ENCODE peak calls at places on chromosomes 13 and 19, in four cellular contexts. M, A, K and J are unnamed samples.

GRCh38 chr19:41960973-41961372 is 1.9 kb upstream of the RABAC1 start:
- DNase-seq in M (no peak), A (no peak), K (no peak), J (no peak)

GRCh38 chr19:46967578-46968018 is 52.0 kb upstream of the NPAS1 start:
- DNase-seq in M (no peak), A (no peak), K (no peak), J (no peak)

GRCh38 chr13:102017248-102017647 is 384.6 kb downstream of the FGF14 start:
- DNase-seq in M (no peak), A (no peak), K (no peak), J (no peak)

GRCh38 chr19:10808937-10809655 is 26.9 kb downstream of the TMED1 start:
- DNase-seq in M (no peak), A (peak; percentile 21), K (no peak), J (peak; percentile 84)

GRCh38 chr19:29501816-29502580 is 23.8 kb upstream of the VSTM2B start:
- DNase-seq in M (no peak), A (no peak), K (no peak), J (no peak)

GRCh38 chr19:50300814-50301606 is 28.2 kb downstream of the KCNC3 start:
- DNase-seq in M (no peak), A (peak; percentile 79), K (peak; percentile 33), J (peak; percentile 77)

GRCh38 chr19:52734340-52734892 is 428 bp downstream of the ZNF611 start:
- DNase-seq in M (no peak), A (no peak), K (no peak), J (no peak)

GRCh38 chr19:17627161-17627560 is 61.0 kb downstream of the UNC13A start:
- DNase-seq in M (no peak), A (no peak), K (no peak), J (no peak)

GRCh38 chr19:58394821-58395219 is 636 bp upstream of the RNF225 start:
- DNase-seq in M (peak; percentile 52), A (no peak), K (no peak), J (peak; percentile 36)

GRCh38 chr19:6481541-6482342 is at the start of gene DENND1C:
- DNase-seq in M (peak; percentile 65), A (no peak), K (no peak), J (no peak)

GRCh38 chr19:38841787-38842438 is 7.9 kb downstream of the HNRNPL start:
- DNase-seq in M (no peak), A (no peak), K (no peak), J (no peak)

GRCh38 chr13:48532146-48532472 is 771 bp downstream of the RCBTB2 start:
- DNase-seq in M (no peak), A (peak; percentile 52), K (peak; percentile 13), J (no peak)

GRCh38 chr19:4083677-4084546 is 17.2 kb upstream of the ZBTB7A start:
- DNase-seq in M (no peak), A (no peak), K (no peak), J (no peak)

GRCh38 chr19:16335226-16335625 is 10.6 kb downstream of the KLF2 start:
- DNase-seq in M (no peak), A (no peak), K (no peak), J (no peak)

GRCh38 chr19:18300930-18301717 is 19.7 kb upstream of the JUND start:
- DNase-seq in M (no peak), A (peak; percentile 62), K (no peak), J (no peak)

GRCh38 chr13:75285310-75285709 is 196.7 kb downstream of the TBC1D4 start:
- DNase-seq in M (no peak), A (no peak), K (no peak), J (no peak)

DNA sequence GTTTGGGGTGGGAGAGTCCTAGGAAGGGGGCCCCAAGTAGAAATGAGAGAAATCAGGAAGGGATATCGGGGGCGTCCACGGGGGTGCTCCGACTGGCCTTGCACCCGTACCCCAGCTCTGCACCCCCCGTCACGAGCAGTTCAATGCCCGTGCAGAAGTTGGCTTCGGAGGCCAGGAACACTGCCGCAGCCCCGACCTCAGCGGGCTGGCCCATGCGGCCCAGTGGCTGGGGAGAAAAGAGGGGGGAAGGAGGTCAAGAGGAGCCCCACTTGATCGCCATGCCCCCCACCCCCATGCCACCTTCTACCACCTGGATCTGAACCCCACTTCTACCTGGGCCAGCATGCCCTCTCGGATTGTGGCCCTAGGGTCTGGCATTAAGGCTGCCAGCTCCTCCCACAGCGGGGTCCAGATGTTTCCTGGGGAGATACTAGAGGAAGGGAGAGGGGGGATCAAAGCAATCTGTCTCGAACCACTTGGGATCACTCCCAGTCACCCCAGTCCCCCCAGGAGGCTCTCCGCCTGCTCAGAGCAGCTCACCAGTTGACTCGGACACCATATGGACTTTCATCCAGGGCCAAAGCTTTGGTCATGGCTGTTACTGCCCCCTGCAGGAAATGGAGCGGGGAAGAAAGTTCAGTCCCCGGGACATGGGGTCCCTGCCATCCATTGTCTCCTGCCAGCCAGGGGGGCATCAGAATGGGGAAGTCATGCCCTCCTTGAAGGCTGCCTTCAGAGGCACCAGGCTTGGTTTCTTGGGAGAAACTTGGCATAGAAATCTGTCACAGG is 2.5 kb upstream of the BCAT2 start:
- DNase-seq in M (peak; percentile 69), A (no peak), K (no peak), J (no peak)
- TF ChIP-seq CTCF in M (peak; percentile 50), A (no peak), K (peak; percentile 24), J (no peak)

GRCh38 chr19:56383826-56384605 is 9.3 kb downstream of the ZNF582 start:
- DNase-seq in M (no peak), A (peak; percentile 22), K (no peak), J (peak; percentile 92)
- H3K4me3 ChIP-seq in M (no peak overlapping the region), A (no peak overlapping the region), K (no peak overlapping the region), J (no peak overlapping the region)

GRCh38 chr19:48085904-48086864 is 24.4 kb downstream of the PLA2G4C start:
- DNase-seq in M (peak; percentile 67), A (no peak), K (no peak), J (no peak)
- H3K27me3 ChIP-seq in M (no peaks in the 10 kb centered on the region), A (peaks cover 5% of the 10 kb centered on the region), K (peaks cover 6% of the 10 kb centered on the region), J (no peaks in the 10 kb centered on the region)

GRCh38 chr13:30934381-30934780 is 1.9 kb downstream of the TEX26 start:
- DNase-seq in M (no peak), A (peak; percentile 14), K (no peak), J (peak; percentile 16)
- TF ChIP-seq CTCF in M (peak; percentile 61), A (peak; percentile 17), K (peak; percentile 38), J (no peak)

GRCh38 chr19:1871140-1871597 is 7.8 kb upstream of the KLF16 start:
- DNase-seq in M (no peak), A (no peak), K (no peak), J (no peak)

GRCh38 chr19:1871630-1872029 is 8.3 kb upstream of the KLF16 start:
- DNase-seq in M (no peak), A (no peak), K (no peak), J (no peak)

GRCh38 chr19:1873524-1874473 is 10.4 kb upstream of the KLF16 start:
- DNase-seq in M (no peak), A (no peak), K (no peak), J (no peak)

GRCh38 chr19:1874554-1875185 is 10.6 kb downstream of the ABHD17A start:
- DNase-seq in M (no peak), A (no peak), K (no peak), J (no peak)

DNA sequence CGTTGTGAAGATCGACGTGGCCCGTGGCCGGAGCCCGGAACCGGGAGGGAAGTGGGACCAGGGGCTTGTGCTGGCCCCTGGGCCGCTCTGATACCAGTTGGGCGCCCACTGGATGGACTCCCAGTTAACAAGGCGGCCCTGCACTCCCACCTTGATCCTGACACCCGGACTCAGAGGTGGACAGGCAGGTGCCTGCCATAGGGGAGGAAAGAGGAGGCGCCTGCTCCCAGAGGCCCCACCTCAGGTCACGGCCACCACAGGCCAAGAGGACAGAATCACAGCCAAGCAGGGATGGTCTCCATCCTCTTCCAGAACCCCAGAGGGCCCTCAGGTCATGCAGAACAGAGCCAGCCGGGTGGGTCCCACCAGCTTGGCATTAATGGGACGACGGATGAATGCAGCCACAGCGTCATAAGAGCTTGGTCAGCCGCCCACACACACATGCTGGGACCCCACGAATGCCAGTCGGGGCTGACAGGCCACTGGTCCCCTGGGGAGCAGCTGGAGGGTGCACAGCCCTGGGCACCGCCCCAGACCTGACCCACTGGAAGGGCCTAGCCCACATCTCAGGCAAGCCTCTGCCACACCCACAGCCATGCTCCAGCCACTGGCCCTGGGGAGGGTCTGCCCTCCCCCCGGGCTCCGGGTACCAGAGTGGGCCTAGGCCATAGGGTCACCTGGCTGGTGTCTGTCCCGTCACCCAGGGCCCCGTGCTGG is 9.6 kb upstream of the KLF16 start:
- DNase-seq in M (no peak), A (no peak), K (no peak), J (no peak)
- H3K4me3 ChIP-seq in M (no peak overlapping the region), A (no peak overlapping the region), K (peak overlapping the region; percentile 32), J (no peak overlapping the region)

DNA sequence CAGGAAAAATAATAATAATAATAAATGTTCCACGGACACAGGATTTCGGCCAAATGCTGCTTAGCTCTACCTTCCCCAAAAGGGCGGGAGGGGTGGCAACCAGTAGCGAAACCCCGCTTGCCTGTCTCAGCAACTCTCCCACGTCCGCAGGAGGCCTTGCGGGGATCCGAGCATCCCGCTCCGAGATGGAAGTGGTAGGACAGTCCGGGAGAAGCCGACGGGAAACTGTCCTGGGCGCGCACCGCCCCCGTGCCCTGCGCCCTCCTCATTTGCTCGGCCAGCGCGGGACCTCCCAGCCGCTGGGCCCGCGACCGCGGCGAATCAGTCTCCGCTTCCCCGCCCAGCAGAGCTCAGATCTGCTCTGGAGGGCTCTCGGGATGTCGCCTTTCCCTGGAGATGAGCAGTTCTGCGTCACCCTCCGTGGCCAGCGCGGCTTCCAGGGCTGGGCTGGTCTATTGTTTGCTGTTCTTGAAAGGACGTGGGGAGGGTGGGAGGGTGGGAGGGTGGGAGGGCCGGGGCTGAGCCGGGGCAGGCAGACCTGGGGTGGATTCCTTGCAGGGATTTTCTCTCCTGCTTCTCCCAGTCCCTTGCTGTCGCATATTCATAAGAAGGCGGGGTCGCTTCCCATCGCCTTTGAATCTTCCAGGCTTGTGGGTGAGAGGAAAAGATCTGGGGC is 48.8 kb upstream of the PABPC3 start:
- DNase-seq in M (peak; percentile 80), A (peak; percentile 18), K (peak; percentile 0), J (peak; percentile 7)
- H3K27me3 ChIP-seq in M (peaks cover 12% of the 10 kb centered on the region), A (peaks cover 25% of the 10 kb centered on the region), K (peaks cover 22% of the 10 kb centered on the region), J (peaks cover 5% of the 10 kb centered on the region)